ENCODE peak calls at places on chromosome 21, in nine cellular contexts. X is stimulated activated CD4-positive, alpha-beta T cell treated with anti-CD3 and anti-CD28 coated beads, Interleukin-1b, Interleukin-23, amount 100 ng/mL, for 4 hours; C is HEK293T; K is transverse colon; T is activated CD4-positive, alpha-beta T cell treated with anti-CD3 and anti-CD28 coated beads for 48 hours; S is hepatocyte; O is activated naive CD4-positive, alpha-beta T cell treated with anti-CD3 and anti-CD28 coated beads, Interleukin-2, amount 10 ng/mL, durations not matched to agents 7 days and 5 days; H is psoas muscle; W is frontal cortex. R is an unnamed sample.

GRCh38 chr21:18384771-18385170 is 18.8 kb downstream of the TMPRSS15 start:
- DNase-seq in W (no peak), T (no peak), C (peak), O (no peak), S (peak), X (no peak), H (no peak), K (no peak), R (peak)

GRCh38 chr21:39712976-39713375 is 32.0 kb upstream of the IGSF5 start:
- DNase-seq in K (peak), C (peak), S (no peak), H (no peak), X (no peak), O (no peak), T (no peak), W (no peak), R (peak)

GRCh38 chr21:38917045-38917774 is 111.5 kb downstream of the ETS2 start:
- DNase-seq in K (peak), H (no peak), S (no peak), C (no peak), W (no peak), X (no peak), O (no peak), T (no peak), R (no peak)

GRCh38 chr21:30209571-30209970 is 6.3 kb downstream of the CLDN8 start:
- DNase-seq in W (no peak), S (no peak), X (no peak), O (no peak), C (no peak), H (no peak), K (no peak), T (no peak), R (peak)

GRCh38 chr21:42567861-42568260 is 54.2 kb downstream of the SLC37A1 start:
- DNase-seq in C (no peak), K (peak), H (no peak), S (no peak), O (peak), T (peak), W (no peak), X (no peak), R (no peak)

GRCh38 chr21:34877485-34878128 is 171.5 kb downstream of the RUNX1 start:
- DNase-seq in K (peak), O (no peak), T (no peak), H (no peak), X (no peak), S (peak), W (no peak), C (no peak), R (peak)

GRCh38 chr21:15850645-15851044 is 120.9 kb downstream of the USP25 start:
- DNase-seq in X (no peak), H (no peak), C (no peak), S (no peak), K (no peak), W (no peak), T (no peak), O (no peak), R (no peak)

GRCh38 chr21:41957991-41958766 is 4.4 kb upstream of the C2CD2 start:
- DNase-seq in K (peak), O (no peak), C (no peak), H (peak), S (peak), W (peak), T (no peak), X (no peak), R (peak)

R was measured in iPS-NIHi11.